ENCODE peak calls at places on chromosomes 4 and X, in five cellular contexts. F is body of pancreas; I is heart right ventricle; K is Right ventricle myocardium superior; R is activated T-cell treated with anti-CD3 and anti-CD28 coated beads, Interleukin-2, amount 50 U/mL, for 4 hours. J is an unnamed sample.

GRCh38 chr4:74038161-74039064 is at the start of gene CXCL3:
- ATAC-seq in F (peak; percentile 91), I (peak; percentile 96), K (peak; percentile 94), R (peak; percentile 63), J (peak; percentile 85)

GRCh38 chr4:99352602-99353580 is at the start of gene ADH1C:
- ATAC-seq in F (peak; percentile 91), I (peak; percentile 35), K (peak; percentile 75), R (no peak), J (no peak)

GRCh38 chrX:102765217-102765616 is 44.7 kb downstream of the GPRASP3 start:
- ATAC-seq in F (no peak), I (peak; percentile 74), K (no peak), R (no peak), J (peak; percentile 51)

GRCh38 chr4:142567620-142568451 is 278.3 kb downstream of the INPP4B start:
- ATAC-seq in F (peak; percentile 97), I (no peak), K (no peak), R (no peak), J (no peak)

GRCh38 chrX:24306430-24306829 is 7.4 kb downstream of the SUPT20HL2 start:
- ATAC-seq in F (no peak), I (no peak), K (no peak), R (no peak), J (no peak)

GRCh38 chr4:72797486-72797885 is 228.5 kb upstream of the ADAMTS3 start:
- ATAC-seq in F (no peak), I (no peak), K (no peak), R (no peak), J (no peak)

GRCh38 chr4:172996571-172997216 is 171.9 kb upstream of the GALNT7 start:
- ATAC-seq in F (no peak), I (no peak), K (no peak), R (peak; percentile 59), J (no peak)

GRCh38 chrX:54012830-54013500 is 31.3 kb downstream of the PHF8 start:
- ATAC-seq in F (no peak), I (no peak), K (no peak), R (no peak), J (no peak)

GRCh38 chr4:88846232-88846790 is 148.7 kb upstream of the NAP1L5 start:
- ATAC-seq in F (no peak), I (no peak), K (no peak), R (no peak), J (no peak)

GRCh38 chr4:26088433-26088928 is 174.5 kb downstream of the SMIM20 start:
- ATAC-seq in F (no peak), I (peak; percentile 27), K (peak; percentile 31), R (peak; percentile 91), J (peak; percentile 73)

GRCh38 chr4:41471126-41471665 is 66.8 kb upstream of the LIMCH1 start:
- ATAC-seq in F (no peak), I (no peak), K (no peak), R (no peak), J (no peak)

GRCh38 chr4:148052448-148052847 is 320.6 kb downstream of the ARHGAP10 start:
- ATAC-seq in F (no peak), I (no peak), K (peak; percentile 12), R (peak; percentile 30), J (no peak)

GRCh38 chr4:16237715-16238114 is 11.4 kb upstream of the TAPT1 start:
- ATAC-seq in F (no peak), I (peak; percentile 44), K (peak; percentile 65), R (no peak), J (peak; percentile 41)

J was measured in gastroesophageal sphincter.